ENCODE peak calls at places on chromosomes 13 and 19, in ten cellular contexts. Z, C, B, X, V, G, A, Y, P and M are unnamed samples.
A peak's percentile ranks its signal among the peaks of the same experiment; 100 is the strongest.

GRCh38 chr19:53823380-53824120 is 564 bp downstream of the NLRP12 start:
- ATAC-seq in Z (peak; percentile 27), C (no peak), B (no peak), X (no peak), V (no peak), G (no peak), A (no peak), Y (no peak), P (no peak), M (no peak)

GRCh38 chr13:99982021-99982740 is 597 bp downstream of the ZIC2 start:
- ATAC-seq in Z (peak; percentile 6), C (peak; percentile 23), B (no peak), X (peak; percentile 2), V (no peak), G (no peak), A (peak; percentile 24), Y (peak; percentile 11), P (no peak), M (peak; percentile 7)

GRCh38 chr19:10884273-10884672 is 12.9 kb downstream of the CARM1 start:
- ATAC-seq in Z (no peak), C (no peak), B (no peak), X (no peak), V (no peak), G (no peak), A (no peak), Y (no peak), P (no peak), M (no peak)

GRCh38 chr13:110392510-110393233 is 85.6 kb downstream of the COL4A2 start:
- ATAC-seq in Z (no peak), C (no peak), B (no peak), X (no peak), V (no peak), G (no peak), A (no peak), Y (no peak), P (no peak), M (no peak)

GRCh38 chr13:33526718-33527117 is 241.2 kb upstream of the STARD13 start:
- ATAC-seq in Z (no peak), C (no peak), B (no peak), X (no peak), V (no peak), G (no peak), A (no peak), Y (no peak), P (no peak), M (no peak)

GRCh38 chr13:49108204-49108603 is 111.9 kb upstream of the MLNR start:
- ATAC-seq in Z (no peak), C (no peak), B (no peak), X (no peak), V (no peak), G (no peak), A (no peak), Y (no peak), P (peak; percentile 28), M (no peak)

GRCh38 chr19:35389192-35389861 is 18.5 kb downstream of the GPR42 start:
- ATAC-seq in Z (no peak), C (no peak), B (no peak), X (no peak), V (no peak), G (no peak), A (no peak), Y (no peak), P (no peak), M (no peak)

GRCh38 chr13:80313668-80314278 is 27.2 kb downstream of the SPRY2 start:
- ATAC-seq in Z (no peak), C (no peak), B (no peak), X (no peak), V (no peak), G (no peak), A (no peak), Y (no peak), P (no peak), M (no peak)

GRCh38 chr19:10471909-10472308 is 31.2 kb downstream of the KEAP1 start:
- ATAC-seq in Z (peak; percentile 63), C (no peak), B (no peak), X (peak; percentile 39), V (no peak), G (no peak), A (peak; percentile 64), Y (peak; percentile 57), P (no peak), M (no peak)

GRCh38 chr13:35964764-35965163 is 166.4 kb downstream of the DCLK1 start:
- ATAC-seq in Z (no peak), C (no peak), B (no peak), X (no peak), V (no peak), G (no peak), A (no peak), Y (no peak), P (no peak), M (no peak)

GRCh38 chr13:40243982-40244381 is 422.5 kb downstream of the FOXO1 start:
- ATAC-seq in Z (no peak), C (no peak), B (no peak), X (no peak), V (no peak), G (no peak), A (no peak), Y (no peak), P (no peak), M (no peak)

GRCh38 chr19:2912306-2912705 is 11.6 kb downstream of the ZNF57 start:
- ATAC-seq in Z (peak; percentile 75), C (no peak), B (no peak), X (peak; percentile 74), V (no peak), G (no peak), A (no peak), Y (peak; percentile 97), P (no peak), M (peak; percentile 94)

GRCh38 chr13:28355822-28356371 is 139.0 kb downstream of the FLT1 start:
- ATAC-seq in Z (peak; percentile 86), C (peak; percentile 22), B (no peak), X (peak; percentile 76), V (no peak), G (peak; percentile 48), A (peak; percentile 80), Y (peak; percentile 92), P (no peak), M (peak; percentile 65)

GRCh38 chr13:80894930-80895329 is 554.0 kb upstream of the SPRY2 start:
- ATAC-seq in Z (no peak), C (no peak), B (no peak), X (no peak), V (no peak), G (no peak), A (no peak), Y (no peak), P (no peak), M (no peak)

GRCh38 chr13:46751811-46752635 is 44.9 kb downstream of the ESD start:
- ATAC-seq in Z (peak; percentile 96), C (peak; percentile 95), B (peak; percentile 25), X (peak; percentile 99), V (peak; percentile 27), G (peak; percentile 46), A (peak; percentile 94), Y (peak; percentile 100), P (peak; percentile 57), M (peak; percentile 99)

GRCh38 chr13:99956473-99957349 is 14.9 kb downstream of the ZIC5 start:
- ATAC-seq in Z (no peak), C (no peak), B (no peak), X (peak; percentile 29), V (no peak), G (peak; percentile 12), A (peak; percentile 40), Y (no peak), P (no peak), M (no peak)

GRCh38 chr13:97367427-97367826 is 66.5 kb upstream of the RAP2A start:
- ATAC-seq in Z (no peak), C (no peak), B (peak; percentile 54), X (no peak), V (no peak), G (peak; percentile 72), A (no peak), Y (no peak), P (no peak), M (no peak)

GRCh38 chr19:27971071-27971470 is 1241.9 kb downstream of the UQCRFS1 start:
- ATAC-seq in Z (no peak), C (no peak), B (no peak), X (no peak), V (no peak), G (peak; percentile 86), A (no peak), Y (no peak), P (no peak), M (no peak)

GRCh38 chr19:37519890-37520289 is 13.2 kb downstream of the ZNF793 start:
- ATAC-seq in Z (peak; percentile 39), C (no peak), B (no peak), X (no peak), V (no peak), G (no peak), A (no peak), Y (peak; percentile 36), P (no peak), M (peak; percentile 40)

GRCh38 chr19:47002106-47002766 is 17.4 kb upstream of the NPAS1 start:
- ATAC-seq in Z (no peak), C (no peak), B (peak; percentile 30), X (no peak), V (peak; percentile 26), G (peak; percentile 24), A (no peak), Y (no peak), P (no peak), M (no peak)

GRCh38 chr19:46390121-46390858 is 23.1 kb downstream of the CCDC8 start:
- ATAC-seq in Z (no peak), C (no peak), B (no peak), X (no peak), V (no peak), G (peak; percentile 40), A (no peak), Y (no peak), P (no peak), M (no peak)

GRCh38 chr13:89287381-89287780 is 1616.2 kb downstream of the SLITRK5 start:
- ATAC-seq in Z (no peak), C (no peak), B (no peak), X (no peak), V (no peak), G (no peak), A (no peak), Y (no peak), P (no peak), M (no peak)

GRCh38 chr19:5967571-5967970 is 10.4 kb downstream of the RANBP3 start:
- ATAC-seq in Z (peak; percentile 9), C (no peak), B (no peak), X (no peak), V (no peak), G (no peak), A (no peak), Y (no peak), P (no peak), M (no peak)

GRCh38 chr19:45442927-45443461 is 19.3 kb upstream of the ERCC1 start:
- ATAC-seq in Z (peak; percentile 17), C (peak; percentile 51), B (peak; percentile 1), X (no peak), V (no peak), G (peak; percentile 1), A (peak; percentile 27), Y (peak; percentile 2), P (no peak), M (peak; percentile 14)